ENCODE peak calls at places on chromosomes 7 and 10, in six cellular contexts. O is NCI-H1092, R is EL, I is NCI-H460, F is iris pigment epithelial cell, P is astrocyte of the spinal cord. L is an unnamed sample.
A peak's percentile ranks its signal among the peaks of the same experiment; 100 is the strongest.

GRCh38 chr7:15922002-15922401 is 235.5 kb upstream of the MEOX2 start:
- DNase-seq in O (no peak), P (no peak), F (no peak), I (no peak), R (peak; percentile 58), L (no peak)

GRCh38 chr7:107563761-107564552 is at the start of the genes COG5 and DUS4L:
- DNase-seq in I (peak; percentile 73), R (peak; percentile 73), O (peak; percentile 83), P (peak; percentile 79), F (peak; percentile 81), L (peak; percentile 70)

GRCh38 chr7:53473371-53473770 is 437.9 kb downstream of the POM121L12 start:
- DNase-seq in P (no peak), O (no peak), I (no peak), R (no peak), F (no peak), L (no peak)

GRCh38 chr10:70816220-70816894 is 609 bp downstream of the SGPL1 start:
- DNase-seq in O (no peak), I (peak; percentile 69), F (peak; percentile 97), P (peak; percentile 92), R (peak; percentile 88), L (peak; percentile 76)

GRCh38 chr10:15661574-15661973 is 58.1 kb downstream of the ITGA8 start:
- DNase-seq in R (peak; percentile 9), I (no peak), O (no peak), F (no peak), P (peak; percentile 19), L (no peak)

GRCh38 chr10:122850705-122851640 is 5.3 kb upstream of the CUZD1 start:
- DNase-seq in I (no peak), R (peak; percentile 28), O (no peak), F (peak; percentile 78), P (peak; percentile 76), L (no peak)

GRCh38 chr10:80283536-80284199 is 5.8 kb downstream of the MAT1A start:
- DNase-seq in F (no peak), O (no peak), R (no peak), P (no peak), I (no peak), L (no peak)

GRCh38 chr7:27140108-27140842 is 3.2 kb downstream of the HOXA5 start:
- DNase-seq in R (no peak), F (no peak), O (no peak), P (peak; percentile 73), I (no peak), L (no peak)

GRCh38 chr10:3465406-3465891 is 292.9 kb upstream of the PITRM1 start:
- DNase-seq in O (no peak), R (no peak), I (no peak), P (no peak), F (no peak), L (no peak)

GRCh38 chr7:117682681-117683385 is 190.4 kb downstream of the CTTNBP2 start:
- DNase-seq in O (no peak), I (no peak), F (peak; percentile 44), R (no peak), P (peak; percentile 13), L (no peak)

GRCh38 chr7:156895024-156895780 is 2.2 kb upstream of the LMBR1 start:
- DNase-seq in I (no peak), P (no peak), R (no peak), F (no peak), O (no peak), L (no peak)

GRCh38 chr7:135942614-135943013 is 34.5 kb downstream of the MTPN start:
- DNase-seq in P (no peak), F (no peak), I (no peak), O (no peak), R (no peak), L (no peak)

GRCh38 chr10:114310346-114310745 is 71.3 kb downstream of the VWA2 start:
- DNase-seq in F (no peak), P (no peak), O (no peak), R (peak; percentile 21), I (no peak), L (no peak)

GRCh38 chr10:29012926-29013554 is 275.8 kb upstream of the LYZL1 start:
- DNase-seq in I (no peak), R (no peak), P (no peak), O (no peak), F (no peak), L (no peak)

GRCh38 chr10:100650693-100651092 is 94.7 kb upstream of the PAX2 start:
- DNase-seq in P (no peak), I (no peak), F (no peak), R (no peak), O (no peak), L (no peak)

GRCh38 chr10:4254101-4254994 is 469.3 kb upstream of the KLF6 start:
- DNase-seq in I (no peak), P (peak; percentile 86), R (peak; percentile 78), O (no peak), F (peak; percentile 97), L (no peak)

GRCh38 chr7:99764478-99764877 is 19.5 kb downstream of the CYP3A4 start:
- DNase-seq in R (no peak), O (no peak), P (no peak), I (no peak), F (no peak), L (no peak)

L was measured in RWPE2.